ENCODE peak calls at places on chromosome 1, in seven cellular contexts. T is MM.1S, K is lung, I is AG04450, D is fibroblast of lung, S is astrocyte of the spinal cord, X is nephron progenitor cell. U is an unnamed sample.

GRCh38 chr1:102691592-102692090 is 416.7 kb downstream of the COL11A1 start:
- DNase-seq in T (no peak), K (no peak), I (no peak), D (no peak), S (no peak), X (no peak), U (no peak)

GRCh38 chr1:214958491-214958890 is 124.0 kb upstream of the KCNK2 start:
- DNase-seq in T (no peak), K (no peak), I (no peak), D (no peak), S (no peak), X (no peak), U (no peak)

GRCh38 chr1:172980456-172980855 is 70.3 kb downstream of the TNFSF18 start:
- DNase-seq in T (no peak), K (no peak), I (no peak), D (peak), S (peak), X (no peak), U (no peak)

GRCh38 chr1:199948587-199949280 is 78.8 kb upstream of the NR5A2 start:
- DNase-seq in T (peak), K (no peak), I (no peak), D (peak), S (no peak), X (no peak), U (no peak)

GRCh38 chr1:33338495-33339211 is 17.8 kb upstream of the A3GALT2 start:
- DNase-seq in T (no peak), K (peak), I (peak), D (peak), S (peak), X (no peak), U (peak)

GRCh38 chr1:21946836-21947587 is 9.9 kb upstream of the HSPG2 start:
- DNase-seq in T (no peak), K (no peak), I (no peak), D (no peak), S (no peak), X (no peak), U (no peak)

GRCh38 chr1:184792450-184792969 is 37.9 kb upstream of the EDEM3 start:
- DNase-seq in T (peak), K (peak), I (peak), D (peak), S (peak), X (no peak), U (peak)

GRCh38 chr1:161206411-161207140 is 4.4 kb downstream of the NDUFS2 start:
- DNase-seq in T (no peak), K (no peak), I (no peak), D (no peak), S (no peak), X (no peak), U (no peak)

GRCh38 chr1:19483261-19483660 is 2.1 kb downstream of the CAPZB start:
- DNase-seq in T (no peak), K (no peak), I (no peak), D (no peak), S (no peak), X (no peak), U (no peak)

GRCh38 chr1:213123087-213123486 is 72.0 kb downstream of the RPS6KC1 start:
- DNase-seq in T (no peak), K (no peak), I (no peak), D (no peak), S (no peak), X (no peak), U (no peak)

GRCh38 chr1:35573198-35573775 is at the start of gene TFAP2E:
- DNase-seq in T (no peak), K (peak), I (no peak), D (no peak), S (peak), X (peak), U (peak)

GRCh38 chr1:150352883-150353282 is 11.1 kb upstream of the RPRD2 start:
- DNase-seq in T (no peak), K (no peak), I (no peak), D (no peak), S (no peak), X (no peak), U (no peak)

GRCh38 chr1:28668956-28669719 is 554 bp downstream of the GMEB1 start:
- DNase-seq in T (peak), K (peak), I (no peak), D (peak), S (peak), X (peak), U (peak)

GRCh38 chr1:93028542-93028941 is 50.5 kb upstream of the MTF2 start:
- DNase-seq in T (no peak), K (no peak), I (no peak), D (no peak), S (no peak), X (no peak), U (no peak)

GRCh38 chr1:26477446-26478152 is 5.4 kb downstream of the HMGN2 start:
- DNase-seq in T (no peak), K (no peak), I (no peak), D (peak), S (no peak), X (no peak), U (no peak)

GRCh38 chr1:217881131-217881543 is 250.0 kb downstream of the SPATA17 start:
- DNase-seq in T (no peak), K (no peak), I (no peak), D (peak), S (no peak), X (no peak), U (no peak)

GRCh38 chr1:37478451-37478871 is 4.1 kb downstream of the ZC3H12A start:
- DNase-seq in T (no peak), K (no peak), I (no peak), D (peak), S (peak), X (no peak), U (no peak)

GRCh38 chr1:235586413-235586812 is 63.2 kb downstream of the GNG4 start:
- DNase-seq in T (no peak), K (no peak), I (no peak), D (no peak), S (no peak), X (no peak), U (no peak)

GRCh38 chr1:159862557-159862956 is at the start of gene VSIG8:
- DNase-seq in T (no peak), K (no peak), I (no peak), D (no peak), S (no peak), X (no peak), U (no peak)

GRCh38 chr1:29196863-29197589 is 15.3 kb upstream of the SRSF4 start:
- DNase-seq in T (no peak), K (no peak), I (peak), D (peak), S (peak), X (no peak), U (no peak)

GRCh38 chr1:174171078-174171477 is 11.8 kb downstream of the RABGAP1L start:
- DNase-seq in T (no peak), K (no peak), I (no peak), D (no peak), S (no peak), X (no peak), U (no peak)

GRCh38 chr1:235999259-235999925 is 65.5 kb downstream of the NID1 start:
- DNase-seq in T (no peak), K (no peak), I (peak), D (peak), S (peak), X (no peak), U (no peak)

GRCh38 chr1:23473037-23473800 is 10.8 kb downstream of the ASAP3 start:
- DNase-seq in T (no peak), K (no peak), I (no peak), D (peak), S (peak), X (no peak), U (no peak)

GRCh38 chr1:23062271-23062670 is 43.0 kb downstream of the KDM1A start:
- DNase-seq in T (no peak), K (no peak), I (no peak), D (no peak), S (no peak), X (no peak), U (no peak)

GRCh38 chr1:213985181-213986019 is 2.4 kb upstream of the PROX1 start:
- DNase-seq in T (no peak), K (no peak), I (no peak), D (no peak), S (no peak), X (peak), U (no peak)

GRCh38 chr1:5983361-5984103 is 8.7 kb downstream of the NPHP4 start:
- DNase-seq in T (no peak), K (no peak), I (peak), D (peak), S (peak), X (no peak), U (no peak)

GRCh38 chr1:7409278-7409677 is 361.8 kb upstream of the VAMP3 start:
- DNase-seq in T (no peak), K (no peak), I (no peak), D (no peak), S (no peak), X (no peak), U (no peak)

GRCh38 chr1:115266729-115267421 is 71.2 kb downstream of the NGF start:
- DNase-seq in T (no peak), K (no peak), I (no peak), D (peak), S (peak), X (peak), U (no peak)

DNA sequence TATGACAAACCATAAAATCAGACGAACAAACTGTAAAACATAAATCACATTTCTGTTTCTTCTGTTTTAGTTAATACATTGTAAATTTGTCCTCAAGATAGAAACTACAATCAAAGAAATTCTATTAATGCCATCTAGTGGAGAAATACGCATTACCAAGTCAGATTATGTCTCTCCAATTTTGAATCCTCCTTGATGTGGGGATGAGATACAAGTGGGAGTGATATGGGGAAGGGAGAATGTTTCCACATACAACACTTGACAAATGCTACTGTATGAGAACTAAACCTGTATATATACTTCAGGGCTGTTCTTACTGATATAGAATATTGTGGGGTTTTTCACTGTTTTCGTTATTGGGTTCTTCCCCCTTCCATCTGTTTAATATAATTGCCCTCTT is 2.6 kb downstream of the HFM1 start:
- DNase-seq in T (peak), K (no peak), I (no peak), D (peak), S (peak), X (no peak), U (no peak)
- TF ChIP-seq CTCF in T (peak), K (no peak), I (peak), D (peak), S (peak), X (peak), U (peak)

GRCh38 chr1:183238071-183238470 is 52.0 kb downstream of the LAMC2 start:
- DNase-seq in T (no peak), K (no peak), I (no peak), D (peak), S (peak), X (no peak), U (no peak)
- TF ChIP-seq CTCF in T (no peak), K (no peak), I (no peak), D (no peak), S (no peak), X (no peak), U (no peak)

DNA sequence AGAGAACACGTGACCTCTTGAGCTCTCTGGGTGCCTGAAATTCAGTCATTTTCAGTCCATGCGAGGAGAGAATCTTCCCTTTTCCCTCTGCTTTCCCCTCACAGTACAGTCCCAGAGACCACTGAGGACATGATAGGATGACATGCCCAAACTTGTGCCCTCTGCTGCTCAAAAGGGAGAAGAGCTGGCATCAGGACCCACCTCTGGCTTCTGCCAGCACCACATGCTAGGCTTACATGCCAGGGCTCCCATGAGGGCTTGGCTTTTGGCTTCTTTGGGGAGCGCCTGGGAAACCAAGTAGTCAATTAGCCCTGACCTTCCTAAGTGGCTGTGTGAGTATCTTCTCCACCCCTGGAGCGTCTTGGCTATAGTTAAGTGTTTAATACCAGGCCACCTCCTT is 13.8 kb upstream of the KCNQ4 start:
- DNase-seq in T (no peak), K (no peak), I (no peak), D (no peak), S (no peak), X (no peak), U (no peak)
- TF ChIP-seq CTCF in T (peak), K (no peak), I (peak), D (peak), S (peak), X (no peak), U (no peak)

GRCh38 chr1:74502858-74503257 is 9.6 kb downstream of the LRRC53 start:
- DNase-seq in T (no peak), K (no peak), I (no peak), D (no peak), S (no peak), X (no peak), U (no peak)

GRCh38 chr1:74506311-74506710 is 6.1 kb downstream of the LRRC53 start:
- DNase-seq in T (no peak), K (no peak), I (no peak), D (no peak), S (no peak), X (no peak), U (no peak)

GRCh38 chr1:74505133-74505532 is 7.3 kb downstream of the LRRC53 start:
- DNase-seq in T (no peak), K (no peak), I (no peak), D (peak), S (peak), X (peak), U (no peak)

GRCh38 chr1:74505889-74506288 is 6.5 kb downstream of the LRRC53 start:
- DNase-seq in T (no peak), K (no peak), I (no peak), D (no peak), S (no peak), X (no peak), U (no peak)

DNA sequence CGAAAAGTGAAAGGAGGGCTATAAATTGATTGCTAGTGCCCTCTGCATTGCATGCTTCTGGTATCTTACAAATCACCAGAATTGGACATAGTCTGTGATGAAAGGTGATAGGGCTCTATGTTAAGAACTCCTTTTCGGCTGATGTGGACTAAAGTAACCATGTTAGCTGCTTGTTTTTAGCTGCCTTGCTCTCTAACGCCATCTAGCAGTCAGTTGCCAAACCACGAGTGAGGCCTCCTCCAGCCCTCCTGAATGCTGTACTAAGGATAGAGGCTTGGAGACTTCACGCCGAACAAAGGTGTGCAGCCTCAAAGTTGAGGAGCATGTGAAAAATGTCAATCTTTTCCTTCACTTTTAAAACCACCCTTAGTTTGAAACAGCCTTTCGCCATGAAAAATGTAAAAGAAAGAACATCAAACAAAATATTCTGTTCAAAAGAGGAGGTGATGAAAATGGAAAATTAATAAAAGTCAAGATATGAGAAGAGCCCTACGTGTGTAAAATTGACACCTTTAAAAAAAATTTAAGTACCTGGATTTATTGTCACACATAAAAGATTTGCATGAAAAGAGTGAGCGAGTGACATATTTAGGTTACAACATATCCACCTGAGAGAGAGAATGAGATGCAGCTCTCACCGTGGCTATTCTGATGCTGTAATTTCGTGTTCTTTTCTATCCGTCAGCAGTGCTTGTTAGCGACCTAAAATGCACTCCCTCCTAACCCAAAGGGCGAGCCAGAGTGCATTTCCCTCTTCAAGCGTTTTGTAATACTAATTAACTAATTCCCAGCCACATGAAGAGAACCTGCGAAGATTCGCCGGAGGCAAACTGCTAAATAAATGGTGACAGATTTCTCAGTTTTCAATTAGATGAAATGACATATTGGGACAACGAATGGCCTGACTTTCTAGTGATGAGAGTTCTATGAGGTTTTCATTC is 8.0 kb downstream of the LRRC53 start:
- DNase-seq in T (peak), K (peak), I (peak), D (peak), S (peak), X (peak), U (peak)
- TF ChIP-seq CTCF in T (peak), K (peak), I (peak), D (peak), S (peak), X (peak), U (peak)

GRCh38 chr1:108691886-108692723 is at the start of gene PRPF38B:
- DNase-seq in T (peak), K (peak), I (peak), D (peak), S (peak), X (peak), U (peak)

GRCh38 chr1:108695515-108695914 is 3.4 kb downstream of the PRPF38B start:
- DNase-seq in T (no peak), K (no peak), I (no peak), D (no peak), S (no peak), X (no peak), U (no peak)

GRCh38 chr1:108691128-108691885 is 803 bp upstream of the PRPF38B start:
- DNase-seq in T (no peak), K (no peak), I (no peak), D (peak), S (no peak), X (no peak), U (no peak)

GRCh38 chr1:108692724-108693655 is 880 bp downstream of the PRPF38B start:
- DNase-seq in T (peak), K (peak), I (peak), D (peak), S (peak), X (peak), U (peak)
- TF ChIP-seq CTCF in T (peak), K (no peak), I (peak), D (peak), S (peak), X (no peak), U (peak)

DNA sequence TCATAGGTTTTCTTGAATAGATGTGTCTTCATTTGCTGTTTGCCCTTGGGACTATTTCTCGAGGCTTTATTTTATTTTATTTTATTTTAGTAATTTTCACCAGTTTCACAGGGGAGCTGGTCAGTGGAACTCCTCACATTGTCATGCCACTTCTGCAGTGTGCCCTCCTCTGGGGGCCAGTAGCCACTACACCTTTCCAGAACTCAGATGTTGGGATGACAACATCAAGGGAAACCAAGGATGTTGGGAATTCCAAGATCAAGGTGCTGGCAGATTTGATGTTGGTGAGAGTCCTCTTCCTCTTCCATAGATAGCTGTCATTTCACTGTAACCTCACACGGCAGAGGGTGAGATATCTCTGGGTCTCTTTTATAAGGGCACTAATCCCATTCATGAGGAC is 35.5 kb downstream of the SLC26A9 start:
- DNase-seq in T (no peak), K (no peak), I (no peak), D (no peak), S (peak), X (no peak), U (peak)
- TF ChIP-seq CTCF in T (peak), K (peak), I (peak), D (peak), S (peak), X (peak), U (peak)

GRCh38 chr1:110454328-110454727 is 3.4 kb downstream of the PROK1 start:
- DNase-seq in T (no peak), K (no peak), I (no peak), D (no peak), S (no peak), X (no peak), U (no peak)

GRCh38 chr1:110457206-110457605 is 6.3 kb downstream of the PROK1 start:
- DNase-seq in T (no peak), K (no peak), I (no peak), D (no peak), S (no peak), X (no peak), U (no peak)

GRCh38 chr1:110453829-110454228 is 2.9 kb downstream of the PROK1 start:
- DNase-seq in T (no peak), K (no peak), I (no peak), D (no peak), S (no peak), X (no peak), U (no peak)

GRCh38 chr1:110452330-110452729 is 1.4 kb downstream of the PROK1 start:
- DNase-seq in T (no peak), K (no peak), I (no peak), D (no peak), S (no peak), X (no peak), U (no peak)

GRCh38 chr1:110455151-110455550 is 4.2 kb downstream of the PROK1 start:
- DNase-seq in T (no peak), K (no peak), I (no peak), D (no peak), S (no peak), X (no peak), U (no peak)
- TF ChIP-seq CTCF in T (no peak), K (no peak), I (no peak), D (peak), S (peak), X (no peak), U (no peak)

GRCh38 chr1:15957221-15958090 is 18.4 kb downstream of the ZBTB17 start:
- DNase-seq in T (no peak), K (no peak), I (no peak), D (no peak), S (no peak), X (peak), U (no peak)
- TF ChIP-seq CTCF in T (peak), K (no peak), I (peak), D (peak), S (peak), X (peak), U (no peak)